ENCODE peak calls at places on chromosomes 16 and 17, in six cellular contexts. One of them, this sample, is unnamed.

GRCh38 chr16:85360323-85361277 is 248.3 kb upstream of the CIBAR2 start:
- DNase-seq in cardiac muscle cell: no peak
- DNase-seq in globus pallidus: no peak
- DNase-seq in EL: no peak
- DNase-seq in lung microvascular endothelial cell: no peak
- DNase-seq in skeletal muscle cell: no peak
- DNase-seq in this sample: no peak

GRCh38 chr17:40443196-40443987 is at the start of gene IGFBP4:
- DNase-seq in lung microvascular endothelial cell: peak
- DNase-seq in cardiac muscle cell: peak
- DNase-seq in skeletal muscle cell: no peak
- DNase-seq in EL: peak
- DNase-seq in globus pallidus: peak
- DNase-seq in this sample: peak

GRCh38 chr16:11052080-11052808 is 107.9 kb downstream of the CLEC16A start:
- DNase-seq in globus pallidus: no peak
- DNase-seq in skeletal muscle cell: no peak
- DNase-seq in lung microvascular endothelial cell: no peak
- DNase-seq in EL: no peak
- DNase-seq in cardiac muscle cell: no peak
- DNase-seq in this sample: no peak

GRCh38 chr16:57341441-57342303 is 16.9 kb upstream of the CCL22 start:
- DNase-seq in cardiac muscle cell: no peak
- DNase-seq in skeletal muscle cell: peak
- DNase-seq in lung microvascular endothelial cell: peak
- DNase-seq in EL: peak
- DNase-seq in globus pallidus: no peak
- DNase-seq in this sample: no peak

GRCh38 chr17:37546242-37546641 is 56.6 kb downstream of the DUSP14 start:
- DNase-seq in skeletal muscle cell: no peak
- DNase-seq in cardiac muscle cell: no peak
- DNase-seq in globus pallidus: no peak
- DNase-seq in lung microvascular endothelial cell: no peak
- DNase-seq in EL: no peak
- DNase-seq in this sample: no peak

GRCh38 chr16:30948087-30948955 is 547 bp upstream of the ORAI3 start:
- DNase-seq in globus pallidus: peak
- DNase-seq in cardiac muscle cell: peak
- DNase-seq in EL: peak
- DNase-seq in skeletal muscle cell: peak
- DNase-seq in lung microvascular endothelial cell: peak
- DNase-seq in this sample: peak

GRCh38 chr17:76831316-76831715 is 36.9 kb upstream of the MGAT5B start:
- DNase-seq in skeletal muscle cell: no peak
- DNase-seq in EL: no peak
- DNase-seq in lung microvascular endothelial cell: no peak
- DNase-seq in cardiac muscle cell: no peak
- DNase-seq in globus pallidus: peak
- DNase-seq in this sample: no peak

GRCh38 chr16:54287018-54287757 is 601 bp upstream of the IRX3 start:
- DNase-seq in skeletal muscle cell: no peak
- DNase-seq in cardiac muscle cell: no peak
- DNase-seq in lung microvascular endothelial cell: no peak
- DNase-seq in EL: no peak
- DNase-seq in globus pallidus: no peak
- DNase-seq in this sample: no peak

GRCh38 chr17:66412857-66413563 is 110.6 kb downstream of the PRKCA start:
- DNase-seq in EL: no peak
- DNase-seq in cardiac muscle cell: no peak
- DNase-seq in skeletal muscle cell: no peak
- DNase-seq in lung microvascular endothelial cell: no peak
- DNase-seq in globus pallidus: no peak
- DNase-seq in this sample: no peak

GRCh38 chr17:17493249-17493985 is 2.8 kb downstream of the RASD1 start:
- DNase-seq in globus pallidus: no peak
- DNase-seq in EL: no peak
- DNase-seq in lung microvascular endothelial cell: no peak
- DNase-seq in cardiac muscle cell: no peak
- DNase-seq in skeletal muscle cell: no peak
- DNase-seq in this sample: peak

GRCh38 chr16:6020162-6020980 is 922.8 kb upstream of the EEF2KMT start:
- DNase-seq in skeletal muscle cell: no peak
- DNase-seq in EL: no peak
- DNase-seq in cardiac muscle cell: peak
- DNase-seq in globus pallidus: no peak
- DNase-seq in lung microvascular endothelial cell: no peak
- DNase-seq in this sample: no peak

GRCh38 chr16:68275611-68276191 is 11.4 kb downstream of the SLC7A6 start:
- DNase-seq in skeletal muscle cell: no peak
- DNase-seq in lung microvascular endothelial cell: no peak
- DNase-seq in globus pallidus: no peak
- DNase-seq in EL: no peak
- DNase-seq in cardiac muscle cell: no peak
- DNase-seq in this sample: no peak

GRCh38 chr17:29076722-29077121 is 33.8 kb downstream of the PIPOX start:
- DNase-seq in globus pallidus: peak
- DNase-seq in skeletal muscle cell: no peak
- DNase-seq in lung microvascular endothelial cell: no peak
- DNase-seq in cardiac muscle cell: no peak
- DNase-seq in EL: no peak
- DNase-seq in this sample: no peak

GRCh38 chr16:81940781-81941560 is 70.3 kb downstream of the SDR42E1 start:
- DNase-seq in cardiac muscle cell: peak
- DNase-seq in skeletal muscle cell: peak
- DNase-seq in globus pallidus: peak
- DNase-seq in lung microvascular endothelial cell: peak
- DNase-seq in EL: peak
- DNase-seq in this sample: peak

GRCh38 chr17:35586569-35587073 is 501 bp upstream of the AP2B1 start:
- DNase-seq in cardiac muscle cell: no peak
- DNase-seq in EL: no peak
- DNase-seq in lung microvascular endothelial cell: no peak
- DNase-seq in skeletal muscle cell: no peak
- DNase-seq in globus pallidus: no peak
- DNase-seq in this sample: no peak

GRCh38 chr17:52106638-52107261 is 51.8 kb downstream of the CA10 start:
- DNase-seq in lung microvascular endothelial cell: peak
- DNase-seq in skeletal muscle cell: peak
- DNase-seq in globus pallidus: peak
- DNase-seq in cardiac muscle cell: peak
- DNase-seq in EL: peak
- DNase-seq in this sample: peak

GRCh38 chr17:79023886-79024771 is at the start of gene C1QTNF1:
- DNase-seq in EL: peak
- DNase-seq in lung microvascular endothelial cell: no peak
- DNase-seq in skeletal muscle cell: no peak
- DNase-seq in cardiac muscle cell: peak
- DNase-seq in globus pallidus: no peak
- DNase-seq in this sample: no peak

GRCh38 chr17:39923230-39923629 is 4.2 kb downstream of the ORMDL3 start:
- DNase-seq in skeletal muscle cell: no peak
- DNase-seq in cardiac muscle cell: no peak
- DNase-seq in EL: no peak
- DNase-seq in globus pallidus: no peak
- DNase-seq in lung microvascular endothelial cell: no peak
- DNase-seq in this sample: no peak

GRCh38 chr17:17423656-17424055 is 53.1 kb upstream of the MED9 start:
- DNase-seq in EL: no peak
- DNase-seq in lung microvascular endothelial cell: no peak
- DNase-seq in skeletal muscle cell: no peak
- DNase-seq in globus pallidus: no peak
- DNase-seq in cardiac muscle cell: no peak
- DNase-seq in this sample: no peak

This sample was measured in erythroblast.